ENCODE peak calls at places on chromosomes 12 and 14, in nine cellular contexts. C, E, B, R, Z, F, Q, I and K are unnamed samples. For H3K4me1, the result is how much of the 10 kb centered on the place peaks cover.

GRCh38 chr12:8057839-8058238 is 8.3 kb downstream of the C3AR1 start:
- DNase-seq in C (no peak), E (no peak), B (no peak), R (no peak), Z (no peak), F (no peak), Q (no peak), I (no peak), K (no peak)

GRCh38 chr14:65784574-65784973 is 372.0 kb downstream of the FUT8 start:
- DNase-seq in C (no peak), E (no peak), B (no peak), R (no peak), Z (no peak), F (no peak), Q (no peak), I (no peak), K (no peak)

GRCh38 chr12:132456944-132457495 is 32.9 kb upstream of the FBRSL1 start:
- DNase-seq in C (no peak), E (no peak), B (no peak), R (no peak), Z (no peak), F (no peak), Q (no peak), I (no peak), K (peak)

GRCh38 chr12:90322006-90322405 is 613.4 kb upstream of the ATP2B1 start:
- DNase-seq in C (no peak), E (no peak), B (no peak), R (no peak), Z (no peak), F (no peak), Q (no peak), I (no peak), K (no peak)

GRCh38 chr14:34356267-34356660 is 105.8 kb downstream of the SPTSSA start:
- DNase-seq in C (no peak), E (no peak), B (no peak), R (no peak), Z (no peak), F (no peak), Q (no peak), I (no peak), K (no peak)

GRCh38 chr14:51716610-51717009 is 64.9 kb downstream of the FRMD6 start:
- DNase-seq in C (no peak), E (no peak), B (no peak), R (no peak), Z (no peak), F (no peak), Q (no peak), I (no peak), K (no peak)

GRCh38 chr14:21300892-21301291 is 21.0 kb downstream of the RPGRIP1 start:
- DNase-seq in C (no peak), E (no peak), B (peak), R (peak), Z (no peak), F (no peak), Q (peak), I (no peak), K (peak)

GRCh38 chr12:31005944-31006361 is 67.7 kb upstream of the DDX11 start:
- DNase-seq in C (peak), E (no peak), B (no peak), R (no peak), Z (no peak), F (no peak), Q (no peak), I (no peak), K (peak)

GRCh38 chr12:102480401-102480800 is at the start of gene IGF1:
- DNase-seq in C (no peak), E (no peak), B (no peak), R (no peak), Z (no peak), F (no peak), Q (no peak), I (no peak), K (no peak)

GRCh38 chr14:95664046-95664445 is 22.2 kb upstream of the TCL1B start:
- DNase-seq in C (no peak), E (no peak), B (no peak), R (no peak), Z (no peak), F (no peak), Q (no peak), I (no peak), K (no peak)

GRCh38 chr12:7935773-7936581 is at the start of gene SLC2A3:
- DNase-seq in C (no peak), E (peak), B (peak), R (peak), Z (peak), F (peak), Q (peak), I (no peak), K (no peak)

GRCh38 chr12:3837049-3837448 is 36.1 kb downstream of the PARP11 start:
- DNase-seq in C (no peak), E (no peak), B (no peak), R (no peak), Z (no peak), F (no peak), Q (no peak), I (no peak), K (no peak)

GRCh38 chr12:131090254-131091210 is 136.8 kb downstream of the ADGRD1 start:
- DNase-seq in C (no peak), E (no peak), B (peak), R (peak), Z (no peak), F (no peak), Q (peak), I (no peak), K (peak)

GRCh38 chr12:96204381-96204780 is 10.2 kb downstream of the ELK3 start:
- DNase-seq in C (no peak), E (no peak), B (no peak), R (no peak), Z (no peak), F (no peak), Q (no peak), I (no peak), K (no peak)
- H3K4me1 ChIP-seq in C (under half), E (under half), B (under half), R (under half), Z (under half), F (under half), Q (under half), I (under half), K (under half)

GRCh38 chr14:59920378-59920683 is 387 bp downstream of the LRRC9 start:
- DNase-seq in C (no peak), E (no peak), B (no peak), R (no peak), Z (no peak), F (no peak), Q (peak), I (no peak), K (no peak)
- H3K4me1 ChIP-seq in C (under half), E (under half), B (under half), R (under half), Z (under half), F (under half), Q (under half), I (under half), K (under half)

GRCh38 chr12:26869908-26870459 is 37.0 kb upstream of the ITPR2 start:
- DNase-seq in C (no peak), E (no peak), B (no peak), R (no peak), Z (no peak), F (no peak), Q (no peak), I (no peak), K (no peak)
- H3K4me1 ChIP-seq in C (under half), E (under half), B (under half), R (under half), Z (under half), F (under half), Q (under half), I (under half), K (under half)

GRCh38 chr12:108572166-108572790 is 9.9 kb downstream of the ISCU start:
- DNase-seq in C (no peak), E (no peak), B (no peak), R (no peak), Z (no peak), F (no peak), Q (no peak), I (no peak), K (no peak)
- H3K4me1 ChIP-seq in C (under half), E (under half), B (half or more), R (under half), Z (under half), F (under half), Q (under half), I (under half), K (under half)

DNA sequence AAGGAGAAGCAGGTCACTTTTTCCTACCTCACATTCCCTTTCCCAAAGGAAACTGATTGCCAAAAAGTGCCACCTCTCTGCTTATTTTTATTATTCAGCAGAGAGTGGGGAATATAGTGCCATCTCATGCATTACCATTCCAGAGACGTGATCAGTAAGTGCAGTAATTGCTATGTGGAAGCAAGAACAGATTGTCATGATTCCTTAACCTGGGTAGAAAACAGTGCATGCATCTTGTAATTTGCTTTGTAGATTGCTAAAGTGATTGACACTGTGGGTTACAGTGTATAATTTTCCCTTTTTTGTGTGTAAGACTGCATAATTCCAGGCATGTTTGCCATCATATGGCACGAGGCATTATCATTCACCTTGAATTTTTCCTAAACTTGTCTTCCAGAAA is 332.5 kb downstream of the DIO2 start:
- DNase-seq in C (no peak), E (no peak), B (no peak), R (no peak), Z (no peak), F (no peak), Q (no peak), I (no peak), K (no peak)
- H3K4me1 ChIP-seq in C (under half), E (under half), B (under half), R (under half), Z (under half), F (under half), Q (under half), I (under half), K (under half)

DNA sequence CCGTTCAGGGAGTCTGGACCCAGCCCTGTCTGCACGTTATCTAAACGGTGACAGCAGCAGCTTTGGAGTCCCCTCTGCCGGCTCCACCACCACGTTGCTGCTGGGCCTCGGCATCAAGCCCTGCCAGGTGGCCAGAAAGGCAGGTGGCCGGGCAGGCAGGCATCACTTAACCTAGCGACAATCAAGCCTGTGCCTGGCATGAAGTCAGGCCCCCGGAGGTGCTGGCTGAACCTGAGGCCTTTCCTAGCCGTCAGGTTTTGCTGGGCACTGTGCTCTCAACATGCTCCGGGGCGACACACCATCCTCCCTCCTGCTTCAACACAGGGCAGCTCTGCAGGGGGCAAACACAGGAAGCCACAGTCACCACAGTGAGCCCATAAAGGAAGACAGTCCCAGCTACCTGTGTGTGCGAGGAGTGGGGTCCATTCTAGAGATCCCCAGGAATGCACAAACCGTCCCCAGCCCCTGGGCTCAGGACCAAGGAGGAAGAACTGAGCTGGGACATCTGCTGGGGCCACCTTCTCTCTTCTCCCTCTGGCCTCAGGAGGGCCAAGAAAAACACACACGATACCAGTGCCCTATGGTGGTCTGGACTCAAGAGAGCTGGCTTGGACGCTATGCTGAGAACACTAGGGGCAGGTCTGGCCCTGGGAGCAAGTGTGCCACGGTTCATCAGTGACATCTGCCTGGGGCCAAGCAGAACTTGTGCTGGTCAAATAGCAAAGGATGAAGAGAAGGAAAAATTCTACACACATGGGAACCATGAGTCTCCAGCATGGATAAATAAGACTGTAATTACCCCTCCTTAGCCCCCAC is 44.7 kb downstream of the CCDC88C start:
- DNase-seq in C (no peak), E (peak), B (peak), R (no peak), Z (no peak), F (no peak), Q (peak), I (no peak), K (no peak)
- H3K4me1 ChIP-seq in C (under half), E (under half), B (half or more), R (under half), Z (under half), F (under half), Q (under half), I (under half), K (under half)

GRCh38 chr12:106113446-106114083 is 25.2 kb downstream of the NUAK1 start:
- DNase-seq in C (no peak), E (no peak), B (no peak), R (no peak), Z (no peak), F (no peak), Q (no peak), I (no peak), K (no peak)

GRCh38 chr12:106112094-106112822 is 26.5 kb downstream of the NUAK1 start:
- DNase-seq in C (no peak), E (peak), B (no peak), R (no peak), Z (peak), F (no peak), Q (no peak), I (no peak), K (no peak)

GRCh38 chr12:106115450-106115849 is 23.3 kb downstream of the NUAK1 start:
- DNase-seq in C (no peak), E (no peak), B (no peak), R (no peak), Z (no peak), F (no peak), Q (no peak), I (no peak), K (no peak)

GRCh38 chr12:106113042-106113441 is 25.7 kb downstream of the NUAK1 start:
- DNase-seq in C (peak), E (no peak), B (no peak), R (no peak), Z (no peak), F (no peak), Q (no peak), I (no peak), K (no peak)

GRCh38 chr12:106114084-106115068 is 24.4 kb downstream of the NUAK1 start:
- DNase-seq in C (no peak), E (peak), B (no peak), R (no peak), Z (no peak), F (no peak), Q (no peak), I (no peak), K (no peak)
- H3K4me1 ChIP-seq in C (under half), E (half or more), B (under half), R (under half), Z (under half), F (under half), Q (under half), I (under half), K (half or more)

DNA sequence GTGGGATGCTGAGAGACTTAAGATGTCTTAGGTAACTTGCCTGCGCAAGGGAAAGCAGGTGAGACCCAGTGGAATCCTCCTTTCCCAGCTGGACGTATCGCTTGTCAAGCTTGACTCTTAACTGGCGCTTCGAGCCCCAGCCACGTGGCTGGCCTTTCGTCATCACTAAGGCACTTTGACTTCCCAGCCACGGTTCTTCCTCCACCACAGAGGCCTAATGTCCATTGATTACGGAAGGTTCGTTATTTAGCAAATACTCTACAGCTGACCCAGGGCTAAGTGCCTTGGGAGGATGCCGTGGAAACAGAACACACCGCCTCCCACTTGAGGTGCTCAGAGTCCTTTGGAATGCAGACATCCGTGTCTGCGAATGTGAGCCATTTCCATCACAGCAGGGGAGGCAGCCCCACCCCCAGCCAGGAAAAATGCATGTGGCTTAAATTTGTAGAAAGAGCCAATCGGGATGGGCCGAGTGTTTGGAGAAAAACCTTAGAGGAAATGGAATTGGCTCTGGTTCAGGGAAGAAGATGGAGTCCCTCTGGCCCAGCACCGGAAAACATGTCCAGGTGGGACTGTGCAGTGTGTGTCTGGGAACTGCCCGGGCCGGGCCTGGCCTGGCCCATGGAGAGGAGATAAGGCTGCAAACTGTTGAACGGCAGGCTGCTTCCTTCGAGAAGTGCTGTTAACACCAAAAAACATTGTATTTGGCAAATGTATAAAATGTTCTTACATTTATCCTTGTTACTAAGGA is 115.7 kb downstream of the PLXNC1 start:
- DNase-seq in C (no peak), E (no peak), B (no peak), R (no peak), Z (no peak), F (no peak), Q (no peak), I (no peak), K (no peak)
- H3K4me1 ChIP-seq in C (under half), E (under half), B (under half), R (under half), Z (under half), F (under half), Q (under half), I (under half), K (under half)